ENCODE peak calls at places on chromosomes 2 and 18, in seven cellular contexts. F, Z, W, Q, D, S and Y are unnamed samples.

GRCh38 chr18:62447652-62448051 is 75.2 kb upstream of the ZCCHC2 start:
- DNase-seq in F (no peak), S (no peak), Q (no peak), D (no peak), Z (no peak), W (no peak), Y (no peak)

GRCh38 chr18:72799106-72799505 is 68.7 kb downstream of the NETO1 start:
- DNase-seq in W (no peak), F (no peak), S (no peak), Z (no peak), Q (peak; percentile 2), D (no peak), Y (no peak)

GRCh38 chr2:181398000-181398399 is 59.2 kb upstream of the ITGA4 start:
- DNase-seq in Q (no peak), Z (no peak), S (no peak), D (no peak), W (no peak), F (no peak), Y (no peak)

GRCh38 chr2:11832531-11832930 is 86.1 kb downstream of the LPIN1 start:
- DNase-seq in W (no peak), Z (no peak), S (no peak), F (no peak), D (no peak), Q (no peak), Y (no peak)

GRCh38 chr2:20224716-20225293 is at the start of gene SDC1:
- DNase-seq in D (peak; percentile 60), Z (peak; percentile 20), W (no peak), S (peak; percentile 46), Q (peak; percentile 62), F (peak; percentile 74), Y (peak; percentile 52)

GRCh38 chr2:208062113-208062512 is 36.8 kb upstream of the PLEKHM3 start:
- DNase-seq in Q (peak; percentile 71), Z (peak; percentile 74), D (peak; percentile 68), S (peak; percentile 63), F (peak; percentile 51), W (no peak), Y (peak; percentile 45)

GRCh38 chr2:102910724-102911123 is 148.9 kb downstream of the TMEM182 start:
- DNase-seq in S (no peak), D (no peak), W (no peak), Q (no peak), F (no peak), Z (no peak), Y (no peak)

GRCh38 chr2:217653240-217653639 is 349.6 kb downstream of the TNS1 start:
- DNase-seq in D (peak; percentile 87), Z (peak; percentile 11), Q (peak; percentile 85), S (peak; percentile 82), W (peak; percentile 26), F (peak; percentile 2), Y (peak; percentile 95)

GRCh38 chr2:224405841-224406370 is 4.0 kb upstream of the FAM124B start:
- DNase-seq in F (peak; percentile 10), Q (no peak), S (peak; percentile 38), D (no peak), W (no peak), Z (no peak), Y (no peak)

GRCh38 chr18:36825526-36825925 is 3.3 kb downstream of the TPGS2 start:
- DNase-seq in Q (no peak), D (no peak), Z (no peak), W (no peak), S (no peak), F (peak; percentile 75), Y (no peak)

GRCh38 chr2:150485114-150485870 is 2.2 kb downstream of the RND3 start:
- DNase-seq in S (peak; percentile 73), W (peak; percentile 77), D (peak; percentile 50), Q (peak; percentile 80), F (peak; percentile 64), Z (no peak), Y (peak; percentile 67)

GRCh38 chr2:70959271-70959761 is 19.1 kb upstream of the ANKRD53 start:
- DNase-seq in W (no peak), Q (no peak), D (no peak), F (no peak), Z (no peak), S (no peak), Y (no peak)

GRCh38 chr2:233698740-233699139 is 6.0 kb downstream of the UGT1A6 start:
- DNase-seq in Z (no peak), D (no peak), S (no peak), W (no peak), Q (no peak), F (no peak), Y (no peak)

GRCh38 chr2:140975237-140975636 is 1155.6 kb downstream of the LRP1B start:
- DNase-seq in D (no peak), F (no peak), Z (peak; percentile 25), Q (peak; percentile 68), S (peak; percentile 33), W (no peak), Y (no peak)

GRCh38 chr18:1585881-1586488 is 681.3 kb downstream of the ADCYAP1 start:
- DNase-seq in Q (peak; percentile 62), S (peak; percentile 45), W (no peak), F (peak; percentile 54), Z (peak; percentile 66), D (peak; percentile 62), Y (peak; percentile 23)

GRCh38 chr2:28394331-28394877 is 1.7 kb downstream of the FOSL2 start:
- DNase-seq in S (peak; percentile 65), D (no peak), Z (no peak), W (peak; percentile 61), Q (peak; percentile 73), F (peak; percentile 82), Y (peak; percentile 75)

GRCh38 chr2:54574107-54574859 is 118.2 kb downstream of the SPTBN1 start:
- DNase-seq in F (peak; percentile 30), D (peak; percentile 80), S (peak; percentile 67), W (no peak), Q (peak; percentile 76), Z (peak; percentile 74), Y (peak; percentile 95)

GRCh38 chr18:74897971-74898657 is 300.4 kb downstream of the ZNF407 start:
- DNase-seq in W (no peak), Z (no peak), F (no peak), S (peak; percentile 72), Q (peak; percentile 81), D (peak; percentile 78), Y (peak; percentile 42)

GRCh38 chr18:63890950-63891304 is 3.4 kb downstream of the SERPINB2 start:
- DNase-seq in Q (peak; percentile 39), D (peak; percentile 60), F (peak; percentile 58), S (peak; percentile 24), W (no peak), Z (peak; percentile 59), Y (no peak)

GRCh38 chr18:34789768-34790344 is 79.8 kb downstream of the DTNA start:
- DNase-seq in D (no peak), W (no peak), Q (no peak), Z (no peak), S (peak; percentile 41), F (no peak), Y (no peak)

GRCh38 chr2:122535960-122536517 is 780.6 kb downstream of the TSN start:
- DNase-seq in D (no peak), F (no peak), Q (no peak), W (no peak), Z (no peak), S (no peak), Y (no peak)

GRCh38 chr2:128715360-128715759 is 396.7 kb upstream of the HS6ST1 start:
- DNase-seq in D (no peak), S (no peak), Z (no peak), W (no peak), F (no peak), Q (no peak), Y (no peak)

GRCh38 chr18:80022613-80023012 is 11.6 kb upstream of the RBFA start:
- DNase-seq in Z (peak; percentile 59), F (peak; percentile 50), Q (peak; percentile 40), D (peak; percentile 9), S (peak; percentile 43), W (no peak), Y (peak; percentile 41)

GRCh38 chr18:78571063-78571785 is 408.4 kb upstream of the SALL3 start:
- DNase-seq in Q (no peak), Z (no peak), F (no peak), S (no peak), W (no peak), D (no peak), Y (no peak)

GRCh38 chr2:44715671-44716077 is 225.8 kb upstream of the SIX3 start:
- DNase-seq in Z (peak; percentile 16), W (no peak), S (peak; percentile 80), F (peak; percentile 35), D (peak; percentile 86), Q (peak; percentile 70), Y (peak; percentile 27)

GRCh38 chr2:237883951-237884392 is 24.5 kb downstream of the RAMP1 start:
- DNase-seq in D (no peak), F (no peak), W (no peak), Q (no peak), Z (no peak), S (no peak), Y (no peak)

GRCh38 chr18:23816740-23817139 is 127.5 kb downstream of the LAMA3 start:
- DNase-seq in F (no peak), S (no peak), Z (no peak), D (no peak), W (no peak), Q (no peak), Y (no peak)